ENCODE peak calls at places on chromosomes 4 and X, in four cellular contexts. U is A549, A is K562, X is HepG2. R is an unnamed sample.

GRCh38 chrX:154799554-154800348 is 5.5 kb downstream of the MPP1 start:
- DNase-seq in U (peak; percentile 73), A (no peak), X (peak; percentile 90), R (no peak)

GRCh38 chr4:137705171-137705783 is 173.0 kb upstream of the PCDH18 start:
- DNase-seq in U (no peak), A (no peak), X (no peak), R (no peak)

GRCh38 chr4:99945718-99946345 is 586 bp downstream of the DNAJB14 start:
- DNase-seq in U (no peak), A (peak; percentile 47), X (peak; percentile 44), R (no peak)

GRCh38 chr4:154958621-154959358 is 177.7 kb downstream of the RBM46 start:
- DNase-seq in U (no peak), A (no peak), X (no peak), R (no peak)

GRCh38 chrX:112094729-112095128 is 12.2 kb upstream of the TRPC5 start:
- DNase-seq in U (no peak), A (no peak), X (no peak), R (no peak)

GRCh38 chr4:8306511-8307021 is 37.0 kb downstream of the HTRA3 start:
- DNase-seq in U (no peak), A (no peak), X (no peak), R (no peak)

GRCh38 chr4:140353836-140354235 is 19.6 kb upstream of the SCOC start:
- DNase-seq in U (no peak), A (no peak), X (no peak), R (no peak)

GRCh38 chr4:128528793-128529553 is 241.4 kb upstream of the PGRMC2 start:
- DNase-seq in U (peak; percentile 78), A (no peak), X (peak; percentile 58), R (no peak)

GRCh38 chr4:121057466-121057911 is 14.8 kb downstream of the NDNF start:
- DNase-seq in U (no peak), A (no peak), X (no peak), R (no peak)

GRCh38 chr4:95095352-95095974 is 337.7 kb downstream of the BMPR1B start:
- DNase-seq in U (no peak), A (peak; percentile 9), X (peak; percentile 5), R (no peak)

GRCh38 chr4:6087669-6088068 is 69.4 kb upstream of the C4orf50 start:
- DNase-seq in U (peak; percentile 15), A (peak; percentile 15), X (peak; percentile 39), R (no peak)

GRCh38 chr4:110787109-110787508 is 164.2 kb upstream of the PITX2 start:
- DNase-seq in U (no peak), A (no peak), X (no peak), R (no peak)

DNA sequence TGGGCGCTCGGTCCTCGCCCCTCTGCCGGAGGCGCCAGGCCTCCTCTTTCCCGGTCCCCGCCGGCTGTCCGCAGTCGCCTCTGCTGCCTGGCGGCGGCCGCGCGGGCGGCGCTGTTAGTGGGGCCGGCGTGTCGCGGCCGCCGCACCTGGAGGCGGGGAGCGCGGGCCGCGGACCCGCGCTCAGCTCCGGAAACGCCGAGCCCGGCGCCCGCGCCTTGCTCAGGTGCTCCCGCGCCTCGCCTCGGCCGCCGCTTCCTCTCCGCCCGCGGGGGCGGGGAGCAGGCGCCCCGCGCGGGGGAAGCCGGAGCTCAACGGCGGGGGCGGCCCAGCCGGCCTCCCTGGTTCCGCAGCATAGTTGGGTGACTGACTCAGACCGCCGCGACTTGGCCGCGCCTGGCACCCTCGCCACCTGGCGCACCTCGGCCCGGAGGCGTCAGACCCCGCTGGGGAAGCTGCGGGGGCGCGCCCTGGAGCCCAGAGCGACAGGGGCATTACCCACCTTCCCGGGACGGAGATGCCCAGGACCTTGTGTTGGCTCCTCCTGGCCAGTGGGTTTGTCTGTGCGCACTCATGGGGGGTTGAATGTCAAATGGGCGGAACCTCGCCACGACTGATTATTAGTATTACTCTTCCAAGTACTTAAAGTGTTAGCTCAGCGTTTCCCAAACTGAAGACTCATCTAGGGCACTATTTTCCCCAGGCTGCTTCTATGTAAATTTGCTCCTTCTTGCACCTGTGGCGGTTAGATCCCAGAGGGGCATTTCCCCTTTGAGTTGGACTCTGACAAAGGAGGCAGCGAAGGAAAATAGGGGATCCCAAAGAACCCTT is at the start of gene ARAP2:
- DNase-seq in U (peak; percentile 15), A (peak; percentile 8), X (no peak), R (no peak)
- TF ChIP-seq CHD4 in U (no peak), A (no peak), X (no peak), R (no peak)

GRCh38 chr4:30721353-30722091 is 1.4 kb downstream of the PCDH7 start:
- DNase-seq in U (peak; percentile 3), A (no peak), X (no peak), R (no peak)

GRCh38 chr4:30719363-30720020 is 677 bp upstream of the PCDH7 start:
- DNase-seq in U (peak; percentile 18), A (no peak), X (no peak), R (no peak)

GRCh38 chr4:30722092-30722915 is 2.1 kb downstream of the PCDH7 start:
- DNase-seq in U (no peak), A (no peak), X (no peak), R (no peak)

GRCh38 chr4:30720021-30720655 is at the start of gene PCDH7:
- DNase-seq in U (peak; percentile 7), A (no peak), X (no peak), R (no peak)

GRCh38 chr4:30720656-30721352 is 635 bp downstream of the PCDH7 start:
- DNase-seq in U (peak; percentile 4), A (no peak), X (no peak), R (no peak)
- TF ChIP-seq CHD4 in U (no peak), A (no peak), X (no peak), R (no peak)

GRCh38 chrX:49203536-49203935 is 3.5 kb upstream of the SYP start:
- DNase-seq in U (no peak), A (no peak), X (no peak), R (no peak)

GRCh38 chrX:49204709-49205108 is 4.7 kb upstream of the SYP start:
- DNase-seq in U (no peak), A (no peak), X (no peak), R (no peak)

GRCh38 chrX:49199906-49200771 is at the start of gene SYP:
- DNase-seq in U (peak; percentile 81), A (peak; percentile 97), X (peak; percentile 73), R (no peak)

GRCh38 chrX:49204017-49204416 is 4.0 kb upstream of the SYP start:
- DNase-seq in U (no peak), A (no peak), X (no peak), R (no peak)

GRCh38 chrX:49202022-49202421 is 2.0 kb upstream of the SYP start:
- DNase-seq in U (no peak), A (no peak), X (no peak), R (no peak)
- TF ChIP-seq CHD4 in U (no peak), A (no peak), X (no peak), R (no peak)

GRCh38 chrX:31215277-31215815 is 143.5 kb upstream of the FTHL17 start:
- DNase-seq in U (no peak), A (no peak), X (no peak), R (no peak)

GRCh38 chrX:31217111-31217510 is 145.3 kb upstream of the FTHL17 start:
- DNase-seq in U (no peak), A (no peak), X (no peak), R (no peak)

GRCh38 chrX:31209005-31209612 is 137.3 kb upstream of the FTHL17 start:
- DNase-seq in U (no peak), A (no peak), X (no peak), R (no peak)

GRCh38 chrX:31213941-31214340 is 142.1 kb upstream of the FTHL17 start:
- DNase-seq in U (no peak), A (peak; percentile 17), X (no peak), R (no peak)

GRCh38 chrX:31212856-31213748 is 141.3 kb upstream of the FTHL17 start:
- DNase-seq in U (no peak), A (no peak), X (no peak), R (no peak)
- TF ChIP-seq CHD4 in U (no peak), A (no peak), X (no peak), R (no peak)

GRCh38 chr4:190020790-190021717 is 6.0 kb downstream of the FRG2 start:
- DNase-seq in U (peak; percentile 74), A (peak; percentile 51), X (peak; percentile 24), R (no peak)
- TF ChIP-seq CHD4 in U (no peak), A (no peak), X (no peak), R (no peak)

DNA sequence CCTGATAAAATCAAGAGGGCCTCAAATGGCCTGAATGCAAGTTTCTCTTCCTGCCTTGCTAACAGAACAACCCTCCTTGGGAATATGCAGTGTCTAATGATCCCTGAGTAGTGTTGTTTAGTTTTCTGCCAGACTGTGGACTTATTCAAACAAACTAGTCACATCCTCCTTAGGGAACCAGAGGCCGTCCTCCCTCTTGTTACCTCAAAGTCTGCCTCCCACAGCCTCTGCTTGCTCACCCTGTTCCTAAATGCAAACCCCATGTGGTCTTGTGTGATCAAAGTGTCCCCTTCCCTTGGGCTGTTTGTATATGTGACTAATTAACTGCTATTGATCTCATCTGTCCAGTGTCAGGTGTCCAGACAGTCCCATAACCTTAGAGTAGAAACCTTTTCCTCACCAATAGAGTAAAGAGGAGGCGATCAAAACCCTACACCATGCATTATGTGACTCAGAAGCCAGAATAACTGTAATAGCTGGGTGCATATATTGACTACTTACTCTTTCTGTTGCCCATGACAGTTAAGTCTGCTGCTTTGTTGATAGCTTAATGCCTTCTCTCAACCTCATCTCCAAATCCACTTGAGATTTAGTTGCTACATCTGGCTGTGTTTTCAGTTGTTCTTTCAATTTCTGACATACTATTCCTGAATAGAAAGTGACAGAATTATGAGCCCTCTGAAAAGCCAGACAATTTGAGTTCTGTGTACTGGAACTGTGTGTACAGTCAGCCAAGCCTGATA is 473.0 kb upstream of the NWD2 start:
- DNase-seq in U (no peak), A (no peak), X (no peak), R (no peak)
- TF ChIP-seq CHD4 in U (no peak), A (no peak), X (no peak), R (no peak)

DNA sequence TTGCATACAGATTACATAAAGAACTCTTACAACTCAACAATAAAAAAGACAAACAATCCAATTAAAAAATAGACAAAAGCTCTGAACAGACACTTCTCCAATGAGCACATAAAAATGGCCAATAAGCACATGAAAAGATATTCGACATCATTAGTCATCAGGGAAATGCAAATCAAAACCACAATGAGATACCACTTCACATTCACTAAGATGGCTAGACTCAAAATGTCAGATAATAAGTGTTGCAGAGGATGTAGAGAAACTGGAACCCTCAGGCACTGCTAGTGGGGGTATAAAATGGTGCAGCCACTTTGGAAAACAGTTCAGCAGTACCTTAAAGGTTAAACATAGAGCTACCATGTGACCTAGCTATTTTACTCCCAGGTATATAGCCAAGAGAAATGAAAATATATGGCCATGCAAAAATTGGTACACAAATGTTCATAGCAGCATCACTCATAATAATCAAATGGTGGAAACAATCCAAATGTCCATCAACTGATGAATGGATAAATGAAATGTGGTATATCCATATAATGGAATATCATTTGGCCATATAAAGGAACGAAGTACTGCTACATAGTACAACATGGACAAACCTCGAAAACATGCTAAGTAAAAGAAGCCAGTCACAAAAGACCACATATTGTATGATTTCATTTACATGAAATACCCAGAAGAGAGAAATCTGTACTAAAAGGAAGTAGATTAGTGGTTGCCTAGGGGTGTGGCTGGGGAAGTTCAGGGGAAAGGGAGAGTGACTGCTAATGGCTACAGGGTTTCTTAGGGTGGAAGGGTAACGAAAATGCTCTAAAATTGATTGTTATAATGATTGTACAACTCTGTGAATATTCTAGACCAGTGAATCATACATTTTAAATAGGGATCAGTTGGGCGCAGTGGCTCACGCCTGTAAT is 29.3 kb downstream of the SASH3 start:
- DNase-seq in U (no peak), A (no peak), X (no peak), R (no peak)
- TF ChIP-seq CHD4 in U (no peak), A (no peak), X (no peak), R (no peak)